ENCODE peak calls at places on chromosomes 7 and 10, in six cellular contexts. D, B, E, A, X and U are unnamed samples.

GRCh38 chr10:114401195-114401741 is 3.0 kb downstream of the AFAP1L2 start:
- DNase-seq in D (no peak), B (no peak), E (no peak), A (no peak), X (no peak), U (no peak)

GRCh38 chr10:78540355-78541076 is 506.9 kb downstream of the RPS24 start:
- DNase-seq in D (no peak), B (no peak), E (no peak), A (no peak), X (no peak), U (no peak)

GRCh38 chr10:97924678-97925077 is 75.0 kb downstream of the GOLGA7B start:
- DNase-seq in D (no peak), B (no peak), E (no peak), A (no peak), X (no peak), U (no peak)

GRCh38 chr10:102394801-102395676 is 466 bp upstream of the NFKB2 start:
- DNase-seq in D (peak), B (peak), E (peak), A (peak), X (peak), U (peak)

GRCh38 chr7:141076377-141076776 is 2.5 kb downstream of the TMEM178B start:
- DNase-seq in D (no peak), B (no peak), E (no peak), A (no peak), X (no peak), U (no peak)

GRCh38 chr7:115015619-115016018 is 93.7 kb downstream of the MDFIC start:
- DNase-seq in D (peak), B (no peak), E (no peak), A (no peak), X (no peak), U (no peak)

GRCh38 chr10:96834121-96834520 is 2.0 kb downstream of the LCOR start:
- DNase-seq in D (no peak), B (no peak), E (no peak), A (no peak), X (no peak), U (no peak)

GRCh38 chr10:80357000-80357803 is 621 bp downstream of the DYDC2 start:
- DNase-seq in D (peak), B (no peak), E (no peak), A (no peak), X (no peak), U (no peak)

GRCh38 chr7:24756989-24757798 is at the start of gene GSDME:
- DNase-seq in D (peak), B (peak), E (peak), A (no peak), X (peak), U (peak)

GRCh38 chr10:24034571-24034970 is 174.4 kb upstream of the KIAA1217 start:
- DNase-seq in D (peak), B (no peak), E (no peak), A (no peak), X (no peak), U (no peak)

GRCh38 chr10:35011771-35012191 is 78.4 kb downstream of the CUL2 start:
- DNase-seq in D (no peak), B (no peak), E (no peak), A (no peak), X (no peak), U (no peak)

GRCh38 chr10:43667317-43667731 is 18.6 kb upstream of the ZNF32 start:
- DNase-seq in D (peak), B (peak), E (no peak), A (no peak), X (no peak), U (peak)

GRCh38 chr7:24576171-24577052 is 3.2 kb downstream of the PALS2 start:
- DNase-seq in D (peak), B (peak), E (peak), A (peak), X (peak), U (peak)

GRCh38 chr7:146116452-146117219 is at the start of gene CNTNAP2:
- DNase-seq in D (no peak), B (no peak), E (no peak), A (no peak), X (no peak), U (no peak)

GRCh38 chr7:27112960-27113949 is 10.8 kb upstream of the HOXA2 start:
- DNase-seq in D (peak), B (peak), E (peak), A (no peak), X (no peak), U (no peak)

GRCh38 chr7:153190986-153191385 is 431.4 kb downstream of the ACTR3B start:
- DNase-seq in D (no peak), B (peak), E (no peak), A (no peak), X (no peak), U (no peak)

GRCh38 chr10:133278577-133279265 is 2.1 kb upstream of the ADAM8 start:
- DNase-seq in D (no peak), B (peak), E (no peak), A (no peak), X (peak), U (peak)

GRCh38 chr10:18906636-18907035 is 142.0 kb upstream of the MALRD1 start:
- DNase-seq in D (no peak), B (no peak), E (no peak), A (no peak), X (no peak), U (no peak)

GRCh38 chr7:134834689-134835462 is 55.4 kb downstream of the CALD1 start:
- DNase-seq in D (peak), B (peak), E (peak), A (no peak), X (peak), U (no peak)

GRCh38 chr10:61758440-61758839 is 95.7 kb downstream of the CABCOCO1 start:
- DNase-seq in D (no peak), B (no peak), E (peak), A (no peak), X (no peak), U (no peak)

GRCh38 chr7:36011588-36011965 is 141.5 kb upstream of the EEPD1 start:
- DNase-seq in D (no peak), B (no peak), E (no peak), A (no peak), X (no peak), U (no peak)

GRCh38 chr10:98268694-98269386 is 846 bp upstream of the LOXL4 start:
- DNase-seq in D (peak), B (no peak), E (no peak), A (no peak), X (peak), U (no peak)

GRCh38 chr7:95684037-95684436 is 87.7 kb upstream of the PDK4 start:
- DNase-seq in D (peak), B (peak), E (peak), A (no peak), X (peak), U (peak)

GRCh38 chr7:95688931-95689453 is 83.4 kb upstream of the DYNC1I1 start:
- DNase-seq in D (no peak), B (no peak), E (no peak), A (no peak), X (no peak), U (no peak)

GRCh38 chr7:95684505-95684904 is 87.8 kb upstream of the DYNC1I1 start:
- DNase-seq in D (no peak), B (no peak), E (no peak), A (no peak), X (no peak), U (no peak)

GRCh38 chr7:95687759-95688343 is 84.5 kb upstream of the DYNC1I1 start:
- DNase-seq in D (peak), B (peak), E (peak), A (no peak), X (peak), U (peak)

DNA sequence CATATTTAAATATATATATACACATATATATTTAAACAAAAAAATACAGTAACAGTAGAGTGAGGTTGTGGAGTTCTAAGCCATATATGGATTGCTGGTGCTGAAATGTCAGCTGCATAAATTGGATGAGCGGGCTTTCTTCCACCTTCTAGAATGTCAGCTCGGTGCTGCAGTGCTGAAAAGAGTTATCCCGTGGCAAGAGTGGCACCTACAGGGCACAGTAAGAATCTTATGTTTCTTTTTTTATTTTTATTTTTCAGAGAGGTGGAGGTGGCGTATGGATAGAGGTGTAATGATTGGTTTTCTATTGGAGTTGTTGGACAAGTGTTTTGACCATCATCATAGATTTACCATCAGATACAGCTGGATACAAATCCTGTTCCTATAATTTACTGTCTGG is 86.2 kb upstream of the DYNC1I1 start:
- DNase-seq in D (peak), B (peak), E (peak), A (no peak), X (peak), U (peak)
- TF ChIP-seq CTCF in D (peak), B (peak), E (peak), A (peak), X (peak), U (peak)

GRCh38 chr10:48464871-48465736 is 139.8 kb downstream of the ARHGAP22 start:
- DNase-seq in D (no peak), B (no peak), E (no peak), A (no peak), X (no peak), U (no peak)
- TF ChIP-seq MYC in D (no peak), B (no peak), E (no peak), A (no peak), X (no peak), U (no peak)

GRCh38 chr7:15914611-15915010 is 228.1 kb upstream of the MEOX2 start:
- DNase-seq in D (no peak), B (no peak), E (no peak), A (no peak), X (no peak), U (no peak)
- TF ChIP-seq POLR2A in D (no peak), B (no peak), E (no peak), A (no peak), X (no peak), U (no peak)

DNA sequence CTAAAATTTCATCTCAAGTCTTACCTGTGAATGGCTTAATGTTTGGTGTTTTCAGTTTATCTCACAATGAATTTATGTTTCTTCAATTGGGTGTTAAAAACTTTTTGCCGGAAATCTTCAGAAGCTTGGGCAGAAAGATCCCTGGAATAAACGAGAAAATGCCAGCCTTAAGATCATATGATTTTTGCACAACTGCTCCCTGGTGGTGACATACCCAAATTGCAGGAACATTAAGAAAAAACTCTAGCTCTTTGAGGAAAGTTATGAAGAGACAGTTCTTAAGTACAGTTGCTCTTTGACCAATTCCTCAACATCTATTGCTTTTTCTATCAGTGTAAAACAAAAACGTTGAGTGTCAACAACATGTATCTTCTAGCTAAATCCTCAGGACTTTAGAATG is 48.2 kb upstream of the CREB5 start:
- DNase-seq in D (peak), B (peak), E (no peak), A (no peak), X (no peak), U (peak)
- TF ChIP-seq CTCF in D (no peak), B (peak), E (peak), A (peak), X (no peak), U (peak)

GRCh38 chr10:57992321-57993077 is 275.2 kb downstream of the IPMK start:
- DNase-seq in D (peak), B (no peak), E (no peak), A (no peak), X (no peak), U (no peak)
- TF ChIP-seq MYC in D (no peak), B (no peak), E (no peak), A (no peak), X (no peak), U (no peak)